ENCODE peak calls at places on chromosome 12, in six cellular contexts. One of them, this sample, is unnamed.
A peak's percentile ranks its signal among the peaks of the same experiment; 100 is the strongest.

GRCh38 chr12:71591601-71592000 is 72.0 kb downstream of the ZFC3H1 start:
- DNase-seq in HFFc6: no peak
- DNase-seq in HCEC 1CT: no peak
- DNase-seq in NCI-H2081: no peak
- DNase-seq in activated naive CD4-positive, alpha-beta T cell treated with Interleukin-2 at 50 U/mL for 16 hours: no peak
- DNase-seq in WTC11: peak; percentile 24
- DNase-seq in this sample: no peak

GRCh38 chr12:57483466-57483865 is 3.8 kb upstream of the ARHGAP9 start:
- DNase-seq in HFFc6: peak; percentile 44
- DNase-seq in HCEC 1CT: peak; percentile 23
- DNase-seq in NCI-H2081: no peak
- DNase-seq in activated naive CD4-positive, alpha-beta T cell treated with Interleukin-2 at 50 U/mL for 16 hours: no peak
- DNase-seq in WTC11: no peak
- DNase-seq in this sample: no peak

GRCh38 chr12:80412343-80412953 is 31.6 kb upstream of the PTPRQ start:
- DNase-seq in HFFc6: peak; percentile 47
- DNase-seq in HCEC 1CT: peak; percentile 71
- DNase-seq in NCI-H2081: peak; percentile 75
- DNase-seq in activated naive CD4-positive, alpha-beta T cell treated with Interleukin-2 at 50 U/mL for 16 hours: no peak
- DNase-seq in WTC11: no peak
- DNase-seq in this sample: no peak

GRCh38 chr12:4269279-4269991 is 4.1 kb upstream of the CCND2 start:
- DNase-seq in HFFc6: no peak
- DNase-seq in HCEC 1CT: no peak
- DNase-seq in NCI-H2081: no peak
- DNase-seq in activated naive CD4-positive, alpha-beta T cell treated with Interleukin-2 at 50 U/mL for 16 hours: peak; percentile 94
- DNase-seq in WTC11: peak; percentile 85
- DNase-seq in this sample: peak; percentile 97

GRCh38 chr12:19847294-19848059 is 408.2 kb downstream of the AEBP2 start:
- DNase-seq in HFFc6: no peak
- DNase-seq in HCEC 1CT: no peak
- DNase-seq in NCI-H2081: no peak
- DNase-seq in activated naive CD4-positive, alpha-beta T cell treated with Interleukin-2 at 50 U/mL for 16 hours: no peak
- DNase-seq in WTC11: no peak
- DNase-seq in this sample: no peak

GRCh38 chr12:1289371-1290155 is 298.5 kb downstream of the ERC1 start:
- DNase-seq in HFFc6: no peak
- DNase-seq in HCEC 1CT: no peak
- DNase-seq in NCI-H2081: no peak
- DNase-seq in activated naive CD4-positive, alpha-beta T cell treated with Interleukin-2 at 50 U/mL for 16 hours: no peak
- DNase-seq in WTC11: no peak
- DNase-seq in this sample: no peak

GRCh38 chr12:55997535-55997859 is 421 bp downstream of the SUOX start:
- DNase-seq in HFFc6: no peak
- DNase-seq in HCEC 1CT: no peak
- DNase-seq in NCI-H2081: no peak
- DNase-seq in activated naive CD4-positive, alpha-beta T cell treated with Interleukin-2 at 50 U/mL for 16 hours: no peak
- DNase-seq in WTC11: no peak
- DNase-seq in this sample: no peak

GRCh38 chr12:119989619-119990381 is 764 bp downstream of the BICDL1 start:
- DNase-seq in HFFc6: peak; percentile 45
- DNase-seq in HCEC 1CT: peak; percentile 16
- DNase-seq in NCI-H2081: peak; percentile 8
- DNase-seq in activated naive CD4-positive, alpha-beta T cell treated with Interleukin-2 at 50 U/mL for 16 hours: peak; percentile 74
- DNase-seq in WTC11: peak; percentile 87
- DNase-seq in this sample: peak; percentile 84